ENCODE peak calls at places on chromosomes 11 and 22, in nine cellular contexts. M, J, Y, N, V, R, H, G and P are unnamed samples.

GRCh38 chr11:116808262-116809175 is 14.6 kb downstream of the APOA4 start:
- DNase-seq in M (no peak), J (no peak), Y (no peak), N (no peak), V (no peak), R (no peak), H (no peak), G (no peak), P (no peak)

GRCh38 chr22:32334640-32335365 is 22.9 kb upstream of the RFPL3 start:
- DNase-seq in M (peak), J (no peak), Y (no peak), N (no peak), V (no peak), R (no peak), H (no peak), G (no peak), P (no peak)

GRCh38 chr22:36351921-36352774 is 35.6 kb downstream of the MYH9 start:
- DNase-seq in M (no peak), J (no peak), Y (no peak), N (no peak), V (no peak), R (no peak), H (no peak), G (no peak), P (no peak)

GRCh38 chr11:46382644-46383403 is 1.4 kb downstream of the MDK start:
- DNase-seq in M (no peak), J (no peak), Y (no peak), N (no peak), V (no peak), R (no peak), H (peak), G (peak), P (no peak)

GRCh38 chr11:13663631-13664071 is 4.8 kb upstream of the FAR1 start:
- DNase-seq in M (no peak), J (no peak), Y (no peak), N (no peak), V (no peak), R (no peak), H (no peak), G (no peak), P (no peak)

GRCh38 chr11:122167100-122167499 is 51.1 kb upstream of the BLID start:
- DNase-seq in M (no peak), J (no peak), Y (no peak), N (no peak), V (no peak), R (no peak), H (no peak), G (no peak), P (no peak)

GRCh38 chr11:118607401-118608267 is at the start of gene PHLDB1:
- DNase-seq in M (peak), J (peak), Y (peak), N (peak), V (peak), R (peak), H (peak), G (peak), P (peak)

GRCh38 chr11:47257518-47258316 is at the start of gene NR1H3:
- DNase-seq in M (peak), J (no peak), Y (no peak), N (peak), V (no peak), R (peak), H (no peak), G (peak), P (peak)

GRCh38 chr22:38989461-38989860 is 7.3 kb downstream of the APOBEC3B start:
- DNase-seq in M (no peak), J (no peak), Y (no peak), N (no peak), V (no peak), R (no peak), H (no peak), G (no peak), P (no peak)

GRCh38 chr22:17366830-17367229 is 2.4 kb upstream of the CECR2 start:
- DNase-seq in M (no peak), J (no peak), Y (no peak), N (no peak), V (peak), R (peak), H (no peak), G (peak), P (peak)

GRCh38 chr22:48688366-48688765 is 1139.3 kb downstream of the BRD1 start:
- DNase-seq in M (no peak), J (no peak), Y (no peak), N (no peak), V (no peak), R (no peak), H (no peak), G (no peak), P (no peak)

GRCh38 chr11:126355926-126356897 is 726 bp downstream of the ST3GAL4 start:
- DNase-seq in M (peak), J (peak), Y (no peak), N (no peak), V (peak), R (peak), H (peak), G (peak), P (no peak)

GRCh38 chr22:23500508-23501208 is 79.4 kb downstream of the IGLL1 start:
- DNase-seq in M (peak), J (peak), Y (no peak), N (no peak), V (no peak), R (no peak), H (peak), G (peak), P (no peak)

GRCh38 chr22:45335021-45335818 is 25.5 kb downstream of the FAM118A start:
- DNase-seq in M (no peak), J (no peak), Y (no peak), N (no peak), V (no peak), R (no peak), H (no peak), G (no peak), P (no peak)

GRCh38 chr22:29205598-29206371 is at the start of gene EMID1:
- DNase-seq in M (no peak), J (peak), Y (no peak), N (no peak), V (peak), R (no peak), H (peak), G (peak), P (peak)

GRCh38 chr11:124900464-124900863 is 2.8 kb upstream of the ROBO4 start:
- DNase-seq in M (peak), J (no peak), Y (peak), N (peak), V (no peak), R (no peak), H (no peak), G (no peak), P (peak)